ENCODE peak calls at places on chromosome 17, in four cellular contexts. F, Q, J and T are unnamed samples.
A peak's percentile ranks its signal among the peaks of the same experiment; 100 is the strongest.

GRCh38 chr17:65554568-65555223 is 6.8 kb downstream of the AXIN2 start:
- DNase-seq in J (no peak), Q (no peak), F (peak; percentile 17), T (no peak)

GRCh38 chr17:74522381-74523090 is 8.7 kb downstream of the CD300LB start:
- DNase-seq in F (no peak), J (no peak), Q (no peak), T (no peak)

GRCh38 chr17:17239832-17240231 is 2.9 kb upstream of the FLCN start:
- DNase-seq in Q (no peak), F (no peak), J (no peak), T (no peak)

GRCh38 chr17:2337152-2337810 is at the start of gene SGSM2:
- DNase-seq in J (no peak), Q (peak; percentile 62), F (peak; percentile 34), T (peak; percentile 38)

GRCh38 chr17:38879878-38880727 is 10.2 kb downstream of the LASP1 start:
- DNase-seq in F (peak; percentile 83), Q (peak; percentile 96), J (peak; percentile 79), T (peak; percentile 99)

GRCh38 chr17:75821552-75821951 is 22.7 kb downstream of the UNC13D start:
- DNase-seq in F (no peak), Q (no peak), J (no peak), T (no peak)

GRCh38 chr17:80485846-80486245 is 9.4 kb upstream of the NPTX1 start:
- DNase-seq in F (no peak), Q (no peak), J (no peak), T (no peak)

GRCh38 chr17:64019486-64020067 is 856 bp downstream of the ICAM2 start:
- DNase-seq in F (no peak), Q (no peak), J (peak; percentile 13), T (no peak)

GRCh38 chr17:30229012-30229411 is 6.5 kb downstream of the SLC6A4 start:
- DNase-seq in Q (no peak), J (no peak), F (no peak), T (no peak)

GRCh38 chr17:73401911-73402310 is 90.1 kb upstream of the CDC42EP4 start:
- DNase-seq in J (peak; percentile 76), Q (peak; percentile 86), F (peak; percentile 7), T (peak; percentile 84)

GRCh38 chr17:35051183-35051578 is 12.3 kb downstream of the RFFL start:
- DNase-seq in J (no peak), Q (no peak), F (no peak), T (no peak)

GRCh38 chr17:73267648-73268537 is 6.2 kb upstream of the CPSF4L start:
- DNase-seq in F (no peak), Q (no peak), J (no peak), T (no peak)

GRCh38 chr17:36072431-36073121 is 8.5 kb downstream of the CCL18 start:
- DNase-seq in J (peak; percentile 88), F (peak; percentile 10), Q (peak; percentile 89), T (peak; percentile 79)

GRCh38 chr17:75755205-75755901 is 9.6 kb downstream of the GALK1 start:
- DNase-seq in Q (peak; percentile 60), J (peak; percentile 53), F (no peak), T (peak; percentile 16)

GRCh38 chr17:16215965-16216316 is 607 bp upstream of the NCOR1 start:
- DNase-seq in J (no peak), F (no peak), Q (peak; percentile 81), T (no peak)

GRCh38 chr17:75996665-75997590 is 3.7 kb upstream of the CDK3 start:
- DNase-seq in J (no peak), F (peak; percentile 58), Q (no peak), T (peak; percentile 27)

GRCh38 chr17:28579526-28579925 is 2.8 kb upstream of the ALDOC start:
- DNase-seq in J (no peak), Q (no peak), F (no peak), T (no peak)

GRCh38 chr17:57747221-57748017 is 2.3 kb upstream of the CCDC182 start:
- DNase-seq in F (peak; percentile 73), J (no peak), Q (no peak), T (peak; percentile 68)

GRCh38 chr17:10337976-10338375 is 34.8 kb downstream of the MYH13 start:
- DNase-seq in F (peak; percentile 83), Q (no peak), J (no peak), T (no peak)

GRCh38 chr17:80688994-80689635 is 144.5 kb downstream of the RPTOR start:
- DNase-seq in Q (peak; percentile 27), J (no peak), F (no peak), T (no peak)

GRCh38 chr17:32189343-32189742 is 47.0 kb downstream of the RHOT1 start:
- DNase-seq in J (no peak), F (no peak), Q (no peak), T (no peak)

GRCh38 chr17:77036841-77037381 is 103.9 kb upstream of the SEC14L1 start:
- DNase-seq in J (no peak), Q (no peak), F (no peak), T (no peak)

GRCh38 chr17:72388765-72389473 is 268.1 kb downstream of the SOX9 start:
- DNase-seq in J (no peak), Q (peak; percentile 57), F (no peak), T (no peak)

GRCh38 chr17:30922235-30922993 is 669 bp downstream of the ADAP2 start:
- DNase-seq in Q (peak; percentile 62), J (peak; percentile 66), F (no peak), T (peak; percentile 19)

GRCh38 chr17:36935681-36936454 is 1.4 kb upstream of the LHX1 start:
- DNase-seq in F (no peak), J (peak; percentile 83), Q (peak; percentile 84), T (peak; percentile 93)

GRCh38 chr17:69179227-69179952 is 37.7 kb upstream of the ABCA6 start:
- DNase-seq in Q (no peak), J (no peak), F (peak; percentile 50), T (peak; percentile 11)

GRCh38 chr17:14307560-14308024 is 6.7 kb downstream of the HS3ST3B1 start:
- DNase-seq in Q (peak; percentile 3), J (no peak), F (peak; percentile 83), T (no peak)

GRCh38 chr17:11825902-11826301 is 171.4 kb downstream of the ZNF18 start:
- DNase-seq in J (no peak), Q (no peak), F (no peak), T (no peak)

GRCh38 chr17:38877130-38877851 is 7.4 kb downstream of the LASP1 start:
- DNase-seq in Q (peak; percentile 75), F (no peak), J (no peak), T (peak; percentile 52)

GRCh38 chr17:77058016-77058415 is 82.8 kb upstream of the SEC14L1 start:
- DNase-seq in Q (no peak), F (no peak), J (no peak), T (no peak)

GRCh38 chr17:29514792-29515191 is 52.0 kb downstream of the ABHD15 start:
- DNase-seq in F (peak; percentile 43), J (no peak), Q (no peak), T (no peak)

GRCh38 chr17:20156196-20157077 is 147.3 kb downstream of the SPECC1 start:
- DNase-seq in J (no peak), Q (no peak), F (peak; percentile 25), T (peak; percentile 92)

GRCh38 chr17:11269210-11269609 is 28.2 kb downstream of the SHISA6 start:
- DNase-seq in Q (no peak), J (no peak), F (no peak), T (no peak)

GRCh38 chr17:4986403-4986802 is 1.1 kb downstream of the CAMTA2 start:
- DNase-seq in Q (no peak), F (no peak), J (no peak), T (no peak)
- H3K4ac ChIP-seq in Q (no peak overlapping the region), F (peak overlapping the region; percentile 83), J (no peak overlapping the region), T (no peak overlapping the region)

DNA sequence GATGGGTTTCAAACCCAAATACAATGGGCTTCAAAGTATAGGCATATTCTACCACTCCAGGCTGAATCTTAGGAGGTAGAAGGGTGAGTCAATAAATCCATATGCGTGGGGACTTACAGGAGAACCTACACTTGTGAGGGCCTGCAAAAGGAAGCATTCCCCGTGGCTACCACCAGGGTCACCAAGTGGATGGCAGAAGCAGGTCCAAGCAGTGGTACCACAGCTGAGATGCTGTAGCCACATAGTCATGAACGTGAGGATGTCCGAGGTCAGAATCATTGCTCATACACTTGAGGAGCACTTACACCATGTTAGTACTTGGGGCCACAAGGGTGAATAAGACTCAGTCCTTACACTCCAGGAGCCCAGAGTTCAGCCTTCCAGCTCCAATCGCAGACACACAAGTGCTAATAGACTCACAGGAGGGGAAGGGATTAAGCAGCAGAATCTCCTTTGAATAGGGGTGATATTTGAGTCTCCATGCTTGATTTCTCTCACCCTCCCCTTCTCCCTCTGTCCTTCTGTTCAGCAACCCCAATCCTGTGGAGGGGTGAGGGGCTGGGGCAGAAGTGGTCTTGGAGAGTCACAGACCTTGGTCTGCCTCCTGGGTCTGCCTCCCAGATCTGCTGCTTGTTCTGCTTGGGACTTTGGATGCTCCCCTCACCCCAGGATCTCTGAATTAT is 42.5 kb upstream of the ASIC2 start:
- DNase-seq in F (no peak), Q (peak; percentile 69), J (peak; percentile 46), T (peak; percentile 70)
- H3K56ac ChIP-seq in F (no peak overlapping the region), Q (no peak overlapping the region), J (no peak overlapping the region), T (peak overlapping the region; percentile 28)

GRCh38 chr17:78718575-78719209 is 63.4 kb downstream of the CYTH1 start:
- DNase-seq in J (no peak), Q (no peak), F (no peak), T (no peak)
- H3K4ac ChIP-seq in J (no peak overlapping the region), Q (no peak overlapping the region), F (no peak overlapping the region), T (no peak overlapping the region)

GRCh38 chr17:81983011-81983638 is 5.7 kb downstream of the ASPSCR1 start:
- DNase-seq in J (no peak), Q (no peak), F (no peak), T (no peak)

GRCh38 chr17:81984773-81985410 is 7.5 kb downstream of the ASPSCR1 start:
- DNase-seq in J (no peak), F (no peak), Q (no peak), T (no peak)

GRCh38 chr17:81983639-81984373 is 6.4 kb downstream of the ASPSCR1 start:
- DNase-seq in J (no peak), F (no peak), Q (no peak), T (no peak)

GRCh38 chr17:81987161-81987770 is 9.8 kb downstream of the ASPSCR1 start:
- DNase-seq in Q (no peak), F (no peak), J (no peak), T (no peak)

DNA sequence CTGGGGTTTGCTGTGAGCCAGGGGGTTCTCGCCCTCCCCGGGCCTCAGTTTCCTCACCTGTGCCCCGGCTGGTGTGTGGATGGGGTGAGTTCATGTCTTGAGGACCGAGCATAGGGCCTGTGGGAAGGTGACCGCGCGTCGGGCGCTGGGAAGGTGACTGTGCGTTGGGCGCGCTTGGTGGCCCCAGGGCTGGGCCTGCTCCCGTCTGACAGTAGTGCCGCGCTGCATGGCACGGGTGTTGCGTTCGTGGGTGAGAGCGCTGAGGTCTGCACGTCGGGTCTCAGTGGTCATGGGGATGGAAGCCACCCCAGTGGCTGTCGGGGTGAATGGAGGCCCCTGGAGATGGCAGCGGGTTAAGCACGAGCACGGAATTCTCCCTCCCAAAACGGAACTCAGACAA is 9.2 kb downstream of the ASPSCR1 start:
- DNase-seq in Q (peak; percentile 32), J (no peak), F (no peak), T (no peak)
- H3K56ac ChIP-seq in Q (no peak overlapping the region), J (no peak overlapping the region), F (no peak overlapping the region), T (no peak overlapping the region)